ENCODE peak calls at places on chromosomes 6 and 20, in seven cellular contexts. One of them, this sample, is unnamed.
A peak's percentile ranks its signal among the peaks of the same experiment; 100 is the strongest.

GRCh38 chr20:11783102-11783861 is 134.4 kb upstream of the BTBD3 start:
- DNase-seq in erythroblast: no peak
- DNase-seq in aorta: no peak
- DNase-seq in progenitor cell of endocrine pancreas: no peak
- DNase-seq in MCF 10A: no peak
- DNase-seq in EL: no peak
- DNase-seq in NCI-H187: no peak
- DNase-seq in this sample: no peak

GRCh38 chr6:131597448-131597847 is 24.4 kb downstream of the ARG1 start:
- DNase-seq in erythroblast: peak; percentile 17
- DNase-seq in aorta: no peak
- DNase-seq in progenitor cell of endocrine pancreas: no peak
- DNase-seq in MCF 10A: peak; percentile 6
- DNase-seq in EL: no peak
- DNase-seq in NCI-H187: no peak
- DNase-seq in this sample: no peak

GRCh38 chr6:72635636-72636035 is 13.8 kb downstream of the KCNQ5 start:
- DNase-seq in erythroblast: no peak
- DNase-seq in aorta: no peak
- DNase-seq in progenitor cell of endocrine pancreas: no peak
- DNase-seq in MCF 10A: no peak
- DNase-seq in EL: no peak
- DNase-seq in NCI-H187: no peak
- DNase-seq in this sample: no peak

GRCh38 chr6:55993418-55993817 is 118.0 kb upstream of the BMP5 start:
- DNase-seq in erythroblast: no peak
- DNase-seq in aorta: no peak
- DNase-seq in progenitor cell of endocrine pancreas: no peak
- DNase-seq in MCF 10A: no peak
- DNase-seq in EL: no peak
- DNase-seq in NCI-H187: no peak
- DNase-seq in this sample: no peak

GRCh38 chr6:39812853-39813533 is 20.8 kb downstream of the DAAM2 start:
- DNase-seq in erythroblast: no peak
- DNase-seq in aorta: no peak
- DNase-seq in progenitor cell of endocrine pancreas: no peak
- DNase-seq in MCF 10A: no peak
- DNase-seq in EL: peak; percentile 52
- DNase-seq in NCI-H187: peak; percentile 63
- DNase-seq in this sample: no peak

GRCh38 chr20:43558412-43559146 is at the start of gene SGK2:
- DNase-seq in erythroblast: no peak
- DNase-seq in aorta: no peak
- DNase-seq in progenitor cell of endocrine pancreas: peak; percentile 55
- DNase-seq in MCF 10A: no peak
- DNase-seq in EL: peak; percentile 33
- DNase-seq in NCI-H187: no peak
- DNase-seq in this sample: no peak

GRCh38 chr6:41462980-41463930 is 82.9 kb upstream of the FOXP4 start:
- DNase-seq in erythroblast: peak; percentile 55
- DNase-seq in aorta: peak; percentile 91
- DNase-seq in progenitor cell of endocrine pancreas: peak; percentile 54
- DNase-seq in MCF 10A: peak; percentile 68
- DNase-seq in EL: peak; percentile 75
- DNase-seq in NCI-H187: no peak
- DNase-seq in this sample: no peak

GRCh38 chr6:52984247-52984646 is 10.8 kb downstream of the GSTA4 start:
- DNase-seq in erythroblast: no peak
- DNase-seq in aorta: no peak
- DNase-seq in progenitor cell of endocrine pancreas: no peak
- DNase-seq in MCF 10A: no peak
- DNase-seq in EL: peak; percentile 17
- DNase-seq in NCI-H187: no peak
- DNase-seq in this sample: no peak

GRCh38 chr20:48621256-48622078 is 206.3 kb downstream of the PREX1 start:
- DNase-seq in erythroblast: peak; percentile 24
- DNase-seq in aorta: peak; percentile 69
- DNase-seq in progenitor cell of endocrine pancreas: no peak
- DNase-seq in MCF 10A: no peak
- DNase-seq in EL: peak; percentile 67
- DNase-seq in NCI-H187: no peak
- DNase-seq in this sample: no peak